ENCODE peak calls at places on chromosomes 1 and 21, in seven cellular contexts. H is non-pigmented ciliary epithelial cell; E is colonic mucosa; B is skeletal muscle cell; G is HAP-1; U is effector CD8-positive, alpha-beta T cell; S is IMR-90. Q is an unnamed sample.

GRCh38 chr1:205020466-205020865 is 22.5 kb upstream of the CNTN2 start:
- DNase-seq in H (no peak), E (no peak), B (no peak), G (no peak), U (no peak), S (no peak), Q (no peak)

GRCh38 chr1:15820478-15820877 is 13.0 kb upstream of the UQCRHL start:
- DNase-seq in H (no peak), E (no peak), B (no peak), G (no peak), U (no peak), S (peak), Q (peak)

GRCh38 chr1:33301273-33301984 is 19.5 kb downstream of the A3GALT2 start:
- DNase-seq in H (no peak), E (no peak), B (no peak), G (no peak), U (no peak), S (peak), Q (peak)

GRCh38 chr1:18564661-18565060 is 66.0 kb upstream of the PAX7 start:
- DNase-seq in H (no peak), E (no peak), B (no peak), G (no peak), U (no peak), S (no peak), Q (no peak)

GRCh38 chr1:27427836-27428315 is 35.5 kb downstream of the GPR3 start:
- DNase-seq in H (no peak), E (no peak), B (no peak), G (no peak), U (no peak), S (no peak), Q (peak)

GRCh38 chr1:64965239-64966157 is 851 bp downstream of the JAK1 start:
- DNase-seq in H (no peak), E (peak), B (no peak), G (no peak), U (peak), S (peak), Q (peak)

GRCh38 chr1:77704736-77705135 is 22.3 kb upstream of the ZZZ3 start:
- DNase-seq in H (no peak), E (no peak), B (no peak), G (no peak), U (no peak), S (no peak), Q (no peak)

GRCh38 chr1:77143529-77144121 is 75.6 kb downstream of the PIGK start:
- DNase-seq in H (no peak), E (no peak), B (no peak), G (no peak), U (no peak), S (peak), Q (peak)

GRCh38 chr1:89613928-89614327 is 19.0 kb upstream of the LRRC8C start:
- DNase-seq in H (no peak), E (no peak), B (no peak), G (no peak), U (no peak), S (no peak), Q (no peak)

GRCh38 chr21:34181418-34181817 is 108.0 kb downstream of the MRPS6 start:
- DNase-seq in H (no peak), E (no peak), B (no peak), G (no peak), U (no peak), S (no peak), Q (no peak)

GRCh38 chr1:153699116-153699515 is 20.6 kb downstream of the NPR1 start:
- DNase-seq in H (no peak), E (no peak), B (no peak), G (no peak), U (no peak), S (peak), Q (peak)

GRCh38 chr1:40076895-40077312 is 20.1 kb downstream of the PPT1 start:
- DNase-seq in H (peak), E (no peak), B (peak), G (no peak), U (no peak), S (peak), Q (peak)

GRCh38 chr1:165257969-165258459 is 98.5 kb downstream of the LMX1A start:
- DNase-seq in H (no peak), E (peak), B (no peak), G (peak), U (no peak), S (peak), Q (peak)

GRCh38 chr1:34870395-34870794 is 10.8 kb upstream of the SMIM12 start:
- DNase-seq in H (no peak), E (no peak), B (no peak), G (no peak), U (no peak), S (no peak), Q (no peak)

GRCh38 chr1:198959032-198959431 is 320.2 kb downstream of the PTPRC start:
- DNase-seq in H (no peak), E (no peak), B (no peak), G (no peak), U (no peak), S (no peak), Q (no peak)

GRCh38 chr1:77670330-77670729 is 12.1 kb downstream of the ZZZ3 start:
- DNase-seq in H (no peak), E (no peak), B (no peak), G (no peak), U (no peak), S (no peak), Q (no peak)

GRCh38 chr1:1302006-1302430 is 5.7 kb downstream of the ACAP3 start:
- DNase-seq in H (no peak), E (no peak), B (no peak), G (no peak), U (no peak), S (no peak), Q (peak)

GRCh38 chr21:45977396-45977795 is 4.2 kb upstream of the COL6A1 start:
- DNase-seq in H (no peak), E (no peak), B (no peak), G (no peak), U (no peak), S (no peak), Q (peak)

GRCh38 chr21:43923391-43923790 is 58.4 kb downstream of the AGPAT3 start:
- DNase-seq in H (no peak), E (no peak), B (no peak), G (no peak), U (no peak), S (peak), Q (no peak)

GRCh38 chr1:236132420-236133046 is 9.8 kb upstream of the GPR137B start:
- DNase-seq in H (no peak), E (no peak), B (no peak), G (no peak), U (no peak), S (no peak), Q (no peak)

GRCh38 chr1:113325039-113325438 is 65.3 kb upstream of the MAGI3 start:
- DNase-seq in H (no peak), E (no peak), B (no peak), G (no peak), U (no peak), S (no peak), Q (no peak)